ENCODE peak calls at places on chromosomes 5 and 9, in ten cellular contexts. G is nephron progenitor cell, O is hippocampal formation, N is NCI-H1092, F is cardiac muscle cell, H is Calu3, V is heart right ventricle, C is breast epithelium, J is head of caudate nucleus, Z is Ammon's horn. M is an unnamed sample.

GRCh38 chr9:137044502-137045177 is 1.3 kb downstream of the NPDC1 start:
- DNase-seq in J (no peak), F (no peak), O (no peak), N (peak; percentile 32), C (no peak), H (no peak), V (no peak), Z (no peak), G (no peak), M (no peak)

GRCh38 chr9:33472171-33472920 is 1.4 kb downstream of the NOL6 start:
- DNase-seq in J (no peak), N (no peak), O (no peak), Z (no peak), H (no peak), V (no peak), F (no peak), G (no peak), C (no peak), M (no peak)

GRCh38 chr9:106731910-106732309 is 131.1 kb upstream of the ZNF462 start:
- DNase-seq in H (no peak), V (no peak), Z (no peak), G (no peak), C (no peak), F (no peak), O (no peak), J (no peak), N (peak; percentile 73), M (no peak)

GRCh38 chr5:179914032-179914755 is 6.5 kb upstream of the TBC1D9B start:
- DNase-seq in G (no peak), F (no peak), V (no peak), N (no peak), J (no peak), C (peak; percentile 67), O (no peak), H (peak; percentile 43), Z (no peak), M (peak; percentile 31)

GRCh38 chr5:125899006-125899405 is 524.2 kb upstream of the GRAMD2B start:
- DNase-seq in N (no peak), H (no peak), O (no peak), J (no peak), C (no peak), V (no peak), G (no peak), F (no peak), Z (no peak), M (no peak)

GRCh38 chr5:143355710-143356109 is 47.8 kb downstream of the NR3C1 start:
- DNase-seq in O (peak; percentile 24), N (no peak), G (no peak), C (peak; percentile 56), V (peak; percentile 87), J (peak; percentile 66), F (peak; percentile 9), H (peak; percentile 83), Z (peak; percentile 75), M (peak; percentile 88)

GRCh38 chr5:137649228-137649890 is 86.5 kb downstream of the KLHL3 start:
- DNase-seq in V (peak; percentile 44), G (no peak), J (peak; percentile 47), F (peak; percentile 52), C (no peak), H (no peak), Z (peak; percentile 69), N (peak; percentile 14), O (no peak), M (peak; percentile 75)

GRCh38 chr5:171250738-171251137 is 58.3 kb upstream of the TLX3 start:
- DNase-seq in H (no peak), F (no peak), N (no peak), Z (no peak), J (no peak), C (no peak), V (no peak), G (no peak), O (no peak), M (no peak)

GRCh38 chr9:99128133-99128406 is 23.2 kb downstream of the TGFBR1 start:
- DNase-seq in Z (no peak), G (no peak), J (no peak), F (no peak), O (no peak), C (no peak), H (no peak), V (no peak), N (no peak), M (no peak)

GRCh38 chr5:89697581-89697980 is 712.0 kb downstream of the CETN3 start:
- DNase-seq in H (no peak), Z (no peak), N (peak; percentile 6), G (no peak), J (no peak), V (no peak), F (no peak), C (no peak), O (no peak), M (no peak)

M was measured in pons.